ENCODE peak calls at places on chromosomes 1 and 21, in seven cellular contexts. One of them, this sample, is unnamed.

GRCh38 chr1:171738921-171739320 is 2.9 kb downstream of the VAMP4 start:
- DNase-seq in GM20000: no peak
- DNase-seq in neural crest cell: no peak
- DNase-seq in sigmoid colon: no peak
- DNase-seq in endothelial cell: no peak
- DNase-seq in fibroblast of pulmonary artery: no peak
- DNase-seq in astrocyte of the spinal cord: no peak
- DNase-seq in this sample: no peak

GRCh38 chr1:235999259-235999925 is 65.5 kb downstream of the NID1 start:
- DNase-seq in endothelial cell: no peak
- DNase-seq in neural crest cell: no peak
- DNase-seq in sigmoid colon: no peak
- DNase-seq in fibroblast of pulmonary artery: peak; percentile 96
- DNase-seq in GM20000: peak; percentile 72
- DNase-seq in astrocyte of the spinal cord: peak; percentile 94
- DNase-seq in this sample: peak; percentile 81

GRCh38 chr21:41443562-41443961 is 17.5 kb downstream of the MX1 start:
- DNase-seq in endothelial cell: no peak
- DNase-seq in astrocyte of the spinal cord: no peak
- DNase-seq in fibroblast of pulmonary artery: no peak
- DNase-seq in neural crest cell: no peak
- DNase-seq in GM20000: no peak
- DNase-seq in sigmoid colon: no peak
- DNase-seq in this sample: no peak

GRCh38 chr1:217315346-217315745 is 315.5 kb downstream of the GPATCH2 start:
- DNase-seq in fibroblast of pulmonary artery: peak; percentile 25
- DNase-seq in endothelial cell: no peak
- DNase-seq in astrocyte of the spinal cord: no peak
- DNase-seq in sigmoid colon: no peak
- DNase-seq in GM20000: no peak
- DNase-seq in neural crest cell: no peak
- DNase-seq in this sample: no peak

GRCh38 chr1:159917533-159917932 is 7.8 kb downstream of the TAGLN2 start:
- DNase-seq in fibroblast of pulmonary artery: no peak
- DNase-seq in endothelial cell: no peak
- DNase-seq in astrocyte of the spinal cord: no peak
- DNase-seq in neural crest cell: no peak
- DNase-seq in sigmoid colon: no peak
- DNase-seq in GM20000: no peak
- DNase-seq in this sample: no peak

GRCh38 chr1:66346057-66346795 is 187.7 kb upstream of the SGIP1 start:
- DNase-seq in astrocyte of the spinal cord: no peak
- DNase-seq in sigmoid colon: no peak
- DNase-seq in fibroblast of pulmonary artery: no peak
- DNase-seq in neural crest cell: no peak
- DNase-seq in GM20000: no peak
- DNase-seq in endothelial cell: no peak
- DNase-seq in this sample: no peak

GRCh38 chr21:29805110-29805509 is 134.7 kb downstream of the GRIK1 start:
- DNase-seq in endothelial cell: no peak
- DNase-seq in neural crest cell: no peak
- DNase-seq in sigmoid colon: no peak
- DNase-seq in GM20000: no peak
- DNase-seq in fibroblast of pulmonary artery: no peak
- DNase-seq in astrocyte of the spinal cord: no peak
- DNase-seq in this sample: no peak

GRCh38 chr1:234862360-234862943 is 252.5 kb upstream of the IRF2BP2 start:
- DNase-seq in endothelial cell: no peak
- DNase-seq in GM20000: no peak
- DNase-seq in astrocyte of the spinal cord: no peak
- DNase-seq in fibroblast of pulmonary artery: no peak
- DNase-seq in sigmoid colon: no peak
- DNase-seq in neural crest cell: no peak
- DNase-seq in this sample: no peak

GRCh38 chr1:219990782-219991510 is 55.4 kb downstream of the EPRS1 start:
- DNase-seq in astrocyte of the spinal cord: peak; percentile 52
- DNase-seq in fibroblast of pulmonary artery: peak; percentile 58
- DNase-seq in GM20000: no peak
- DNase-seq in endothelial cell: no peak
- DNase-seq in neural crest cell: no peak
- DNase-seq in sigmoid colon: no peak
- DNase-seq in this sample: no peak

GRCh38 chr1:201693887-201694614 is 134.9 kb upstream of the IPO9 start:
- DNase-seq in endothelial cell: no peak
- DNase-seq in GM20000: no peak
- DNase-seq in neural crest cell: peak; percentile 66
- DNase-seq in fibroblast of pulmonary artery: no peak
- DNase-seq in astrocyte of the spinal cord: no peak
- DNase-seq in sigmoid colon: no peak
- DNase-seq in this sample: no peak

GRCh38 chr1:55363261-55363660 is 148.1 kb upstream of the USP24 start:
- DNase-seq in fibroblast of pulmonary artery: peak; percentile 73
- DNase-seq in neural crest cell: no peak
- DNase-seq in GM20000: no peak
- DNase-seq in endothelial cell: no peak
- DNase-seq in astrocyte of the spinal cord: peak; percentile 36
- DNase-seq in sigmoid colon: no peak
- DNase-seq in this sample: no peak

GRCh38 chr1:1088801-1089680 is 14.9 kb upstream of the RNF223 start:
- DNase-seq in GM20000: no peak
- DNase-seq in fibroblast of pulmonary artery: no peak
- DNase-seq in endothelial cell: no peak
- DNase-seq in neural crest cell: no peak
- DNase-seq in sigmoid colon: no peak
- DNase-seq in astrocyte of the spinal cord: no peak
- DNase-seq in this sample: no peak

GRCh38 chr21:41024341-41025056 is 143.5 kb upstream of the BACE2 start:
- DNase-seq in astrocyte of the spinal cord: peak; percentile 28
- DNase-seq in sigmoid colon: no peak
- DNase-seq in GM20000: no peak
- DNase-seq in neural crest cell: no peak
- DNase-seq in endothelial cell: no peak
- DNase-seq in fibroblast of pulmonary artery: no peak
- DNase-seq in this sample: no peak

GRCh38 chr1:230243583-230244377 is 176.7 kb downstream of the GALNT2 start:
- DNase-seq in sigmoid colon: no peak
- DNase-seq in GM20000: no peak
- DNase-seq in endothelial cell: no peak
- DNase-seq in fibroblast of pulmonary artery: peak; percentile 45
- DNase-seq in neural crest cell: no peak
- DNase-seq in astrocyte of the spinal cord: peak; percentile 62
- DNase-seq in this sample: no peak

GRCh38 chr1:39453603-39454002 is 37.8 kb upstream of the BMP8A start:
- DNase-seq in astrocyte of the spinal cord: peak; percentile 77
- DNase-seq in GM20000: no peak
- DNase-seq in endothelial cell: no peak
- DNase-seq in neural crest cell: no peak
- DNase-seq in sigmoid colon: peak; percentile 89
- DNase-seq in fibroblast of pulmonary artery: peak; percentile 87
- DNase-seq in this sample: no peak

GRCh38 chr1:19436716-19437476 is 48.4 kb downstream of the CAPZB start:
- DNase-seq in GM20000: no peak
- DNase-seq in astrocyte of the spinal cord: no peak
- DNase-seq in sigmoid colon: peak; percentile 93
- DNase-seq in fibroblast of pulmonary artery: peak; percentile 88
- DNase-seq in endothelial cell: no peak
- DNase-seq in neural crest cell: no peak
- DNase-seq in this sample: no peak

GRCh38 chr1:2460996-2461751 is 14.9 kb upstream of the PLCH2 start:
- DNase-seq in endothelial cell: no peak
- DNase-seq in astrocyte of the spinal cord: no peak
- DNase-seq in fibroblast of pulmonary artery: no peak
- DNase-seq in GM20000: no peak
- DNase-seq in sigmoid colon: no peak
- DNase-seq in neural crest cell: no peak
- DNase-seq in this sample: no peak

GRCh38 chr1:2460203-2460602 is 15.9 kb upstream of the PLCH2 start:
- DNase-seq in neural crest cell: no peak
- DNase-seq in GM20000: no peak
- DNase-seq in sigmoid colon: no peak
- DNase-seq in fibroblast of pulmonary artery: no peak
- DNase-seq in endothelial cell: no peak
- DNase-seq in astrocyte of the spinal cord: no peak
- DNase-seq in this sample: no peak

GRCh38 chr1:2457444-2457843 is 18.6 kb upstream of the PLCH2 start:
- DNase-seq in astrocyte of the spinal cord: no peak
- DNase-seq in fibroblast of pulmonary artery: no peak
- DNase-seq in neural crest cell: no peak
- DNase-seq in GM20000: no peak
- DNase-seq in endothelial cell: no peak
- DNase-seq in sigmoid colon: no peak
- DNase-seq in this sample: no peak

GRCh38 chr1:2462819-2463218 is 13.3 kb upstream of the PLCH2 start:
- DNase-seq in fibroblast of pulmonary artery: no peak
- DNase-seq in astrocyte of the spinal cord: no peak
- DNase-seq in endothelial cell: no peak
- DNase-seq in sigmoid colon: no peak
- DNase-seq in neural crest cell: no peak
- DNase-seq in GM20000: no peak
- DNase-seq in this sample: no peak

GRCh38 chr1:2459757-2460156 is 16.3 kb upstream of the PLCH2 start:
- DNase-seq in fibroblast of pulmonary artery: peak; percentile 53
- DNase-seq in sigmoid colon: no peak
- DNase-seq in astrocyte of the spinal cord: peak; percentile 30
- DNase-seq in endothelial cell: no peak
- DNase-seq in neural crest cell: no peak
- DNase-seq in GM20000: no peak
- DNase-seq in this sample: no peak
- TF ChIP-seq CTCF in fibroblast of pulmonary artery: peak; percentile 28
- TF ChIP-seq CTCF in sigmoid colon: no peak
- TF ChIP-seq CTCF in astrocyte of the spinal cord: peak; percentile 34
- TF ChIP-seq CTCF in endothelial cell: no peak
- TF ChIP-seq CTCF in neural crest cell: no peak
- TF ChIP-seq CTCF in GM20000: no peak
- TF ChIP-seq CTCF in this sample: peak; percentile 33

DNA sequence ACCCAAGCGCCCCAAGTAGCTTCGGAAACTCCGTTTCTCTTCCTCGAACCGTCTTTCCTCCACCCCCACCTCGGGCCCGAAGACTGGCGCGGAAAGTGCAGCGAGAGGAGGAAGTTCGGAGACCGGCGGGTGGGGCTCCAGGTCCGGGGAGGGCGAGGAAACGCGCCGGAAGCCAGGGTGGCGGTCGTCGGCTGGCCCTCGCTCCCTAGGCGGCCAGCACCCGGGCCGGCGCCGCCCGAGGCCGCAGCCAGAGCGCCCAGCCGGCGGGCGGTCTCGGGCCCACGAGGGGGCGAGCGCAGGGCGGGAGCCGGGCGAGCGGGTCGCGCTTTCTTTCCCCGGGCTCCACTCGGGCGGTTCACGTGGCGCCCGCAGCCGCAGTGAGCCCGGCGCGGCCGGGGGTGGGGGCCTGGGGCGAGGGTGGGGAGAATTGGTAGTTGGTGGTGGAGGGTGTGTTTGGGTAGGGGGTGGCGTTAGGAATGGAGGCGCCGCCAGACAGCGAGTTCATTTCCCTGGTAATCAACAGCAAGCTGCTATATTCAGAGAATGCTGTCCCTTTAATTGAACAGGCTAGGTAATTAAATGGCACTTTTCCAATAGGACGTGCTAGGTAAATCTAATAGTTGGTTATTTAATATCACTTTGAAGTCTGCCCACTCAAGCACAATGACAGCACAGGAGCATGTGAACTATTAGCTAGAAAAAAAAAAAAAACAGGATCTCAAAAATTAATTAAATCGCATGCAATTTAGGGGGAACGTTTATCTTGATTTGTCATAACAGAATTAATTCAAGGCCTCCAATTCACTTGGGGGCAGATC is 6.7 kb downstream of the LMO4 start:
- DNase-seq in endothelial cell: peak; percentile 72
- DNase-seq in astrocyte of the spinal cord: peak; percentile 30
- DNase-seq in fibroblast of pulmonary artery: peak; percentile 45
- DNase-seq in neural crest cell: peak; percentile 42
- DNase-seq in GM20000: peak; percentile 83
- DNase-seq in sigmoid colon: peak; percentile 81
- DNase-seq in this sample: no peak
- TF ChIP-seq CTCF in endothelial cell: no peak
- TF ChIP-seq CTCF in astrocyte of the spinal cord: no peak
- TF ChIP-seq CTCF in fibroblast of pulmonary artery: no peak
- TF ChIP-seq CTCF in neural crest cell: peak; percentile 46
- TF ChIP-seq CTCF in GM20000: peak; percentile 37
- TF ChIP-seq CTCF in sigmoid colon: no peak
- TF ChIP-seq CTCF in this sample: no peak

GRCh38 chr1:152349611-152350010 is 10.2 kb downstream of the FLG2 start:
- DNase-seq in sigmoid colon: no peak
- DNase-seq in neural crest cell: no peak
- DNase-seq in astrocyte of the spinal cord: no peak
- DNase-seq in GM20000: no peak
- DNase-seq in fibroblast of pulmonary artery: no peak
- DNase-seq in endothelial cell: no peak
- DNase-seq in this sample: no peak

GRCh38 chr1:152347116-152347728 is 12.6 kb downstream of the FLG2 start:
- DNase-seq in sigmoid colon: no peak
- DNase-seq in endothelial cell: peak; percentile 73
- DNase-seq in astrocyte of the spinal cord: peak; percentile 67
- DNase-seq in fibroblast of pulmonary artery: peak; percentile 70
- DNase-seq in neural crest cell: peak; percentile 3
- DNase-seq in GM20000: peak; percentile 20
- DNase-seq in this sample: peak; percentile 32

GRCh38 chr1:152344463-152344862 is 15.3 kb downstream of the FLG2 start:
- DNase-seq in sigmoid colon: no peak
- DNase-seq in GM20000: no peak
- DNase-seq in neural crest cell: no peak
- DNase-seq in astrocyte of the spinal cord: no peak
- DNase-seq in fibroblast of pulmonary artery: no peak
- DNase-seq in endothelial cell: no peak
- DNase-seq in this sample: no peak

GRCh38 chr1:152348447-152348846 is 11.4 kb downstream of the FLG2 start:
- DNase-seq in sigmoid colon: no peak
- DNase-seq in endothelial cell: no peak
- DNase-seq in GM20000: no peak
- DNase-seq in astrocyte of the spinal cord: no peak
- DNase-seq in neural crest cell: no peak
- DNase-seq in fibroblast of pulmonary artery: no peak
- DNase-seq in this sample: no peak
- TF ChIP-seq CTCF in sigmoid colon: no peak
- TF ChIP-seq CTCF in endothelial cell: no peak
- TF ChIP-seq CTCF in GM20000: no peak
- TF ChIP-seq CTCF in astrocyte of the spinal cord: peak; percentile 25
- TF ChIP-seq CTCF in neural crest cell: no peak
- TF ChIP-seq CTCF in fibroblast of pulmonary artery: peak; percentile 29
- TF ChIP-seq CTCF in this sample: peak; percentile 9

GRCh38 chr1:210359255-210359654 is 30.6 kb downstream of the HHAT start:
- DNase-seq in neural crest cell: no peak
- DNase-seq in sigmoid colon: no peak
- DNase-seq in endothelial cell: no peak
- DNase-seq in GM20000: no peak
- DNase-seq in astrocyte of the spinal cord: no peak
- DNase-seq in fibroblast of pulmonary artery: no peak
- DNase-seq in this sample: no peak

GRCh38 chr1:210363119-210363518 is 34.4 kb downstream of the HHAT start:
- DNase-seq in astrocyte of the spinal cord: no peak
- DNase-seq in sigmoid colon: no peak
- DNase-seq in GM20000: no peak
- DNase-seq in fibroblast of pulmonary artery: no peak
- DNase-seq in neural crest cell: no peak
- DNase-seq in endothelial cell: no peak
- DNase-seq in this sample: no peak

GRCh38 chr1:210362526-210362925 is 33.8 kb downstream of the HHAT start:
- DNase-seq in sigmoid colon: no peak
- DNase-seq in astrocyte of the spinal cord: peak; percentile 48
- DNase-seq in endothelial cell: no peak
- DNase-seq in neural crest cell: no peak
- DNase-seq in fibroblast of pulmonary artery: peak; percentile 37
- DNase-seq in GM20000: no peak
- DNase-seq in this sample: no peak

GRCh38 chr1:210361665-210362064 is 33.0 kb downstream of the HHAT start:
- DNase-seq in GM20000: no peak
- DNase-seq in astrocyte of the spinal cord: no peak
- DNase-seq in endothelial cell: no peak
- DNase-seq in fibroblast of pulmonary artery: no peak
- DNase-seq in sigmoid colon: no peak
- DNase-seq in neural crest cell: no peak
- DNase-seq in this sample: no peak

GRCh38 chr1:210360852-210361477 is 32.3 kb downstream of the HHAT start:
- DNase-seq in endothelial cell: no peak
- DNase-seq in sigmoid colon: no peak
- DNase-seq in GM20000: peak; percentile 32
- DNase-seq in fibroblast of pulmonary artery: peak; percentile 71
- DNase-seq in astrocyte of the spinal cord: peak; percentile 82
- DNase-seq in neural crest cell: no peak
- DNase-seq in this sample: no peak
- TF ChIP-seq CTCF in endothelial cell: peak; percentile 36
- TF ChIP-seq CTCF in sigmoid colon: peak; percentile 33
- TF ChIP-seq CTCF in GM20000: peak; percentile 10
- TF ChIP-seq CTCF in fibroblast of pulmonary artery: peak; percentile 83
- TF ChIP-seq CTCF in astrocyte of the spinal cord: peak; percentile 78
- TF ChIP-seq CTCF in neural crest cell: peak; percentile 79
- TF ChIP-seq CTCF in this sample: peak; percentile 74

This sample was measured in kidney epithelial cell.